ENCODE peak calls at places on chromosomes 12 and 14, in eight cellular contexts. One of them, this sample, is unnamed.

GRCh38 chr14:76826122-76826521 is at the start of gene LRRC74A:
- DNase-seq in EL: no peak
- DNase-seq in brain microvascular endothelial cell: no peak
- DNase-seq in tibial artery: no peak
- DNase-seq in NCI-H2081: no peak
- DNase-seq in heart left ventricle: no peak
- DNase-seq in endothelial cell: no peak
- DNase-seq in heart right ventricle: no peak
- DNase-seq in this sample: no peak

GRCh38 chr12:32755654-32756475 is at the start of gene YARS2:
- DNase-seq in EL: peak
- DNase-seq in brain microvascular endothelial cell: peak
- DNase-seq in tibial artery: peak
- DNase-seq in NCI-H2081: peak
- DNase-seq in heart left ventricle: peak
- DNase-seq in endothelial cell: peak
- DNase-seq in heart right ventricle: peak
- DNase-seq in this sample: peak

GRCh38 chr14:36086629-36087380 is 89.7 kb downstream of the PTCSC3 start:
- DNase-seq in EL: no peak
- DNase-seq in brain microvascular endothelial cell: no peak
- DNase-seq in tibial artery: no peak
- DNase-seq in NCI-H2081: no peak
- DNase-seq in heart left ventricle: no peak
- DNase-seq in endothelial cell: no peak
- DNase-seq in heart right ventricle: no peak
- DNase-seq in this sample: no peak

GRCh38 chr12:5792350-5792749 is 152.7 kb downstream of the ANO2 start:
- DNase-seq in EL: peak
- DNase-seq in brain microvascular endothelial cell: no peak
- DNase-seq in tibial artery: no peak
- DNase-seq in NCI-H2081: no peak
- DNase-seq in heart left ventricle: no peak
- DNase-seq in endothelial cell: no peak
- DNase-seq in heart right ventricle: no peak
- DNase-seq in this sample: no peak

GRCh38 chr14:73269729-73270651 is 32.7 kb downstream of the PAPLN start:
- DNase-seq in EL: peak
- DNase-seq in brain microvascular endothelial cell: no peak
- DNase-seq in tibial artery: no peak
- DNase-seq in NCI-H2081: no peak
- DNase-seq in heart left ventricle: peak
- DNase-seq in endothelial cell: peak
- DNase-seq in heart right ventricle: peak
- DNase-seq in this sample: no peak

GRCh38 chr12:122895290-122895689 is 634 bp downstream of the VPS37B start:
- DNase-seq in EL: no peak
- DNase-seq in brain microvascular endothelial cell: no peak
- DNase-seq in tibial artery: no peak
- DNase-seq in NCI-H2081: no peak
- DNase-seq in heart left ventricle: no peak
- DNase-seq in endothelial cell: no peak
- DNase-seq in heart right ventricle: no peak
- DNase-seq in this sample: peak

GRCh38 chr12:44184499-44185206 is 348.8 kb downstream of the TMEM117 start:
- DNase-seq in EL: no peak
- DNase-seq in brain microvascular endothelial cell: no peak
- DNase-seq in tibial artery: no peak
- DNase-seq in NCI-H2081: no peak
- DNase-seq in heart left ventricle: no peak
- DNase-seq in endothelial cell: no peak
- DNase-seq in heart right ventricle: no peak
- DNase-seq in this sample: no peak

GRCh38 chr12:132489078-132489601 is 811 bp upstream of the FBRSL1 start:
- DNase-seq in EL: no peak
- DNase-seq in brain microvascular endothelial cell: no peak
- DNase-seq in tibial artery: peak
- DNase-seq in NCI-H2081: no peak
- DNase-seq in heart left ventricle: no peak
- DNase-seq in endothelial cell: peak
- DNase-seq in heart right ventricle: peak
- DNase-seq in this sample: no peak

GRCh38 chr12:76420221-76420620 is 72.0 kb upstream of the BBS10 start:
- DNase-seq in EL: no peak
- DNase-seq in brain microvascular endothelial cell: no peak
- DNase-seq in tibial artery: no peak
- DNase-seq in NCI-H2081: no peak
- DNase-seq in heart left ventricle: no peak
- DNase-seq in endothelial cell: no peak
- DNase-seq in heart right ventricle: no peak
- DNase-seq in this sample: no peak

GRCh38 chr12:60168441-60168840 is 572.6 kb downstream of the SLC16A7 start:
- DNase-seq in EL: no peak
- DNase-seq in brain microvascular endothelial cell: peak
- DNase-seq in tibial artery: no peak
- DNase-seq in NCI-H2081: no peak
- DNase-seq in heart left ventricle: no peak
- DNase-seq in endothelial cell: no peak
- DNase-seq in heart right ventricle: no peak
- DNase-seq in this sample: no peak

GRCh38 chr12:51077930-51078329 is 5.5 kb downstream of the CSRNP2 start:
- DNase-seq in EL: no peak
- DNase-seq in brain microvascular endothelial cell: peak
- DNase-seq in tibial artery: no peak
- DNase-seq in NCI-H2081: no peak
- DNase-seq in heart left ventricle: peak
- DNase-seq in endothelial cell: no peak
- DNase-seq in heart right ventricle: no peak
- DNase-seq in this sample: no peak

GRCh38 chr12:25705256-25705655 is 152.2 kb upstream of the LMNTD1 start:
- DNase-seq in EL: no peak
- DNase-seq in brain microvascular endothelial cell: no peak
- DNase-seq in tibial artery: no peak
- DNase-seq in NCI-H2081: no peak
- DNase-seq in heart left ventricle: no peak
- DNase-seq in endothelial cell: no peak
- DNase-seq in heart right ventricle: no peak
- DNase-seq in this sample: no peak

GRCh38 chr12:111359231-111359913 is 9.5 kb downstream of the PHETA1 start:
- DNase-seq in EL: peak
- DNase-seq in brain microvascular endothelial cell: no peak
- DNase-seq in tibial artery: no peak
- DNase-seq in NCI-H2081: no peak
- DNase-seq in heart left ventricle: no peak
- DNase-seq in endothelial cell: no peak
- DNase-seq in heart right ventricle: no peak
- DNase-seq in this sample: no peak

GRCh38 chr12:93804392-93805179 is 127.4 kb downstream of the CRADD start:
- DNase-seq in EL: no peak
- DNase-seq in brain microvascular endothelial cell: no peak
- DNase-seq in tibial artery: no peak
- DNase-seq in NCI-H2081: no peak
- DNase-seq in heart left ventricle: no peak
- DNase-seq in endothelial cell: no peak
- DNase-seq in heart right ventricle: no peak
- DNase-seq in this sample: no peak

GRCh38 chr14:92382677-92383076 is 59.7 kb downstream of the SLC24A4 start:
- DNase-seq in EL: no peak
- DNase-seq in brain microvascular endothelial cell: no peak
- DNase-seq in tibial artery: no peak
- DNase-seq in NCI-H2081: no peak
- DNase-seq in heart left ventricle: no peak
- DNase-seq in endothelial cell: no peak
- DNase-seq in heart right ventricle: no peak
- DNase-seq in this sample: no peak

GRCh38 chr12:120764766-120765165 is 39.1 kb downstream of the ACADS start:
- DNase-seq in EL: no peak
- DNase-seq in brain microvascular endothelial cell: no peak
- DNase-seq in tibial artery: no peak
- DNase-seq in NCI-H2081: peak
- DNase-seq in heart left ventricle: no peak
- DNase-seq in endothelial cell: no peak
- DNase-seq in heart right ventricle: no peak
- DNase-seq in this sample: no peak

GRCh38 chr14:61615743-61616523 is 79.4 kb upstream of the HIF1A start:
- DNase-seq in EL: peak
- DNase-seq in brain microvascular endothelial cell: no peak
- DNase-seq in tibial artery: no peak
- DNase-seq in NCI-H2081: no peak
- DNase-seq in heart left ventricle: no peak
- DNase-seq in endothelial cell: no peak
- DNase-seq in heart right ventricle: no peak
- DNase-seq in this sample: no peak

GRCh38 chr12:122836027-122836921 is 1.0 kb downstream of the HIP1R start:
- DNase-seq in EL: peak
- DNase-seq in brain microvascular endothelial cell: no peak
- DNase-seq in tibial artery: peak
- DNase-seq in NCI-H2081: peak
- DNase-seq in heart left ventricle: no peak
- DNase-seq in endothelial cell: peak
- DNase-seq in heart right ventricle: peak
- DNase-seq in this sample: no peak

GRCh38 chr12:131674373-131674772 is 36.5 kb upstream of the SFSWAP start:
- DNase-seq in EL: no peak
- DNase-seq in brain microvascular endothelial cell: no peak
- DNase-seq in tibial artery: peak
- DNase-seq in NCI-H2081: no peak
- DNase-seq in heart left ventricle: no peak
- DNase-seq in endothelial cell: no peak
- DNase-seq in heart right ventricle: no peak
- DNase-seq in this sample: no peak

GRCh38 chr12:67988600-67988999 is 647 bp upstream of the IFNG-AS1 start:
- DNase-seq in EL: no peak
- DNase-seq in brain microvascular endothelial cell: no peak
- DNase-seq in tibial artery: no peak
- DNase-seq in NCI-H2081: no peak
- DNase-seq in heart left ventricle: no peak
- DNase-seq in endothelial cell: no peak
- DNase-seq in heart right ventricle: no peak
- DNase-seq in this sample: no peak

GRCh38 chr14:91947196-91948184 is at the start of gene FBLN5:
- DNase-seq in EL: peak
- DNase-seq in brain microvascular endothelial cell: peak
- DNase-seq in tibial artery: peak
- DNase-seq in NCI-H2081: no peak
- DNase-seq in heart left ventricle: peak
- DNase-seq in endothelial cell: peak
- DNase-seq in heart right ventricle: peak
- DNase-seq in this sample: peak

GRCh38 chr14:21902561-21903199 is 229.1 kb upstream of the OR4E1 start:
- DNase-seq in EL: no peak
- DNase-seq in brain microvascular endothelial cell: no peak
- DNase-seq in tibial artery: no peak
- DNase-seq in NCI-H2081: no peak
- DNase-seq in heart left ventricle: no peak
- DNase-seq in endothelial cell: no peak
- DNase-seq in heart right ventricle: no peak
- DNase-seq in this sample: no peak

This sample was measured in suprapubic skin.